ENCODE peak calls at places on chromosomes 12 and 14, in six cellular contexts. O, R, U, J, V and T are unnamed samples.

GRCh38 chr14:77979666-77980351 is 179.9 kb downstream of the ADCK1 start:
- DNase-seq in O (no peak), R (no peak), U (no peak), J (no peak), V (no peak), T (no peak)

GRCh38 chr12:87234898-87235297 is 794.3 kb downstream of the C12orf50 start:
- DNase-seq in O (no peak), R (no peak), U (no peak), J (no peak), V (no peak), T (no peak)

GRCh38 chr12:101875112-101875961 is 2.0 kb upstream of the DRAM1 start:
- DNase-seq in O (no peak), R (no peak), U (no peak), J (no peak), V (no peak), T (no peak)

GRCh38 chr14:72745546-72745945 is 148.4 kb downstream of the DPF3 start:
- DNase-seq in O (no peak), R (no peak), U (no peak), J (no peak), V (no peak), T (no peak)

GRCh38 chr12:14896477-14897184 is 11.0 kb upstream of the MGP start:
- DNase-seq in O (no peak), R (no peak), U (no peak), J (no peak), V (no peak), T (no peak)

GRCh38 chr12:128549621-128550020 is 274.1 kb downstream of the SLC15A4 start:
- DNase-seq in O (no peak), R (no peak), U (no peak), J (no peak), V (no peak), T (no peak)

GRCh38 chr12:124754949-124755800 is 108.5 kb downstream of the SCARB1 start:
- DNase-seq in O (no peak), R (peak; percentile 89), U (no peak), J (peak; percentile 95), V (peak; percentile 89), T (peak; percentile 89)

GRCh38 chr12:52208424-52209165 is 16.8 kb upstream of the KRT80 start:
- DNase-seq in O (no peak), R (peak; percentile 73), U (no peak), J (no peak), V (no peak), T (peak; percentile 51)

GRCh38 chr12:130070017-130070653 is 92.1 kb upstream of the FZD10 start:
- DNase-seq in O (no peak), R (no peak), U (no peak), J (peak; percentile 73), V (peak; percentile 62), T (peak; percentile 42)

GRCh38 chr14:58731465-58732330 is 93.9 kb downstream of the DACT1 start:
- DNase-seq in O (no peak), R (no peak), U (no peak), J (no peak), V (no peak), T (no peak)

GRCh38 chr12:122839907-122840554 is 4.8 kb downstream of the HIP1R start:
- DNase-seq in O (no peak), R (peak; percentile 63), U (no peak), J (no peak), V (peak; percentile 32), T (no peak)

GRCh38 chr12:103566398-103566797 is 20.7 kb upstream of the STAB2 start:
- DNase-seq in O (no peak), R (no peak), U (no peak), J (no peak), V (no peak), T (no peak)

GRCh38 chr12:70535896-70536374 is 101.3 kb downstream of the PTPRB start:
- DNase-seq in O (no peak), R (no peak), U (no peak), J (no peak), V (peak; percentile 81), T (no peak)

GRCh38 chr12:22287776-22288621 is 46.5 kb downstream of the ST8SIA1 start:
- DNase-seq in O (no peak), R (no peak), U (no peak), J (no peak), V (no peak), T (no peak)

GRCh38 chr14:31080060-31080459 is 53.9 kb upstream of the STRN3 start:
- DNase-seq in O (no peak), R (no peak), U (no peak), J (no peak), V (no peak), T (no peak)

GRCh38 chr12:12016284-12017100 is 54.2 kb upstream of the BCL2L14 start:
- DNase-seq in O (no peak), R (no peak), U (no peak), J (no peak), V (no peak), T (no peak)

GRCh38 chr14:102187044-102187443 is 47.3 kb downstream of the WDR20 start:
- DNase-seq in O (no peak), R (no peak), U (no peak), J (no peak), V (no peak), T (no peak)